ENCODE peak calls at places on chromosomes 4 and X, in six cellular contexts. One of them, this sample, is unnamed.

GRCh38 chrX:74346124-74346523 is 42.1 kb downstream of the ZCCHC13 start:
- DNase-seq in frontal cortex: no peak
- DNase-seq in stimulated activated CD4-positive, alpha-beta T cell treated with anti-CD3 and anti-CD28 coated beads, Interleukin-12 subunit alpha, Interleukin-12 subunit beta, amount 100 ng/mL, for 4 hours: no peak
- DNase-seq in tibial nerve: no peak
- DNase-seq in CD4-positive, alpha-beta memory T cell: no peak
- DNase-seq in germinal center: no peak
- DNase-seq in this sample: no peak

GRCh38 chr4:84855774-84856173 is 110.7 kb downstream of the WDFY3 start:
- DNase-seq in germinal center: no peak
- DNase-seq in tibial nerve: no peak
- DNase-seq in stimulated activated CD4-positive, alpha-beta T cell treated with anti-CD3 and anti-CD28 coated beads, Interleukin-12 subunit alpha, Interleukin-12 subunit beta, amount 100 ng/mL, for 4 hours: no peak
- DNase-seq in frontal cortex: peak; percentile 28
- DNase-seq in CD4-positive, alpha-beta memory T cell: no peak
- DNase-seq in this sample: no peak

GRCh38 chr4:140944539-140944938 is 188.4 kb upstream of the TBC1D9 start:
- DNase-seq in tibial nerve: no peak
- DNase-seq in frontal cortex: no peak
- DNase-seq in germinal center: no peak
- DNase-seq in CD4-positive, alpha-beta memory T cell: no peak
- DNase-seq in stimulated activated CD4-positive, alpha-beta T cell treated with anti-CD3 and anti-CD28 coated beads, Interleukin-12 subunit alpha, Interleukin-12 subunit beta, amount 100 ng/mL, for 4 hours: no peak
- DNase-seq in this sample: no peak

GRCh38 chr4:139651282-139652194 is 14.1 kb upstream of the MGST2 start:
- DNase-seq in stimulated activated CD4-positive, alpha-beta T cell treated with anti-CD3 and anti-CD28 coated beads, Interleukin-12 subunit alpha, Interleukin-12 subunit beta, amount 100 ng/mL, for 4 hours: peak; percentile 50
- DNase-seq in CD4-positive, alpha-beta memory T cell: peak; percentile 61
- DNase-seq in frontal cortex: no peak
- DNase-seq in germinal center: peak; percentile 53
- DNase-seq in tibial nerve: peak; percentile 45
- DNase-seq in this sample: peak; percentile 60

GRCh38 chr4:5710065-5710961 is 688 bp upstream of the EVC start:
- DNase-seq in CD4-positive, alpha-beta memory T cell: no peak
- DNase-seq in tibial nerve: no peak
- DNase-seq in frontal cortex: no peak
- DNase-seq in germinal center: no peak
- DNase-seq in stimulated activated CD4-positive, alpha-beta T cell treated with anti-CD3 and anti-CD28 coated beads, Interleukin-12 subunit alpha, Interleukin-12 subunit beta, amount 100 ng/mL, for 4 hours: no peak
- DNase-seq in this sample: no peak

GRCh38 chr4:128847074-128847724 is 37.7 kb downstream of the JADE1 start:
- DNase-seq in tibial nerve: no peak
- DNase-seq in germinal center: no peak
- DNase-seq in stimulated activated CD4-positive, alpha-beta T cell treated with anti-CD3 and anti-CD28 coated beads, Interleukin-12 subunit alpha, Interleukin-12 subunit beta, amount 100 ng/mL, for 4 hours: no peak
- DNase-seq in CD4-positive, alpha-beta memory T cell: no peak
- DNase-seq in frontal cortex: no peak
- DNase-seq in this sample: no peak

GRCh38 chrX:1391370-1391706 is 575 bp downstream of the SLC25A6 start:
- DNase-seq in CD4-positive, alpha-beta memory T cell: no peak
- DNase-seq in frontal cortex: no peak
- DNase-seq in germinal center: peak; percentile 96
- DNase-seq in tibial nerve: no peak
- DNase-seq in stimulated activated CD4-positive, alpha-beta T cell treated with anti-CD3 and anti-CD28 coated beads, Interleukin-12 subunit alpha, Interleukin-12 subunit beta, amount 100 ng/mL, for 4 hours: no peak
- DNase-seq in this sample: no peak

GRCh38 chrX:145393702-145394235 is 146.5 kb downstream of the SPANXN1 start:
- DNase-seq in germinal center: no peak
- DNase-seq in CD4-positive, alpha-beta memory T cell: no peak
- DNase-seq in stimulated activated CD4-positive, alpha-beta T cell treated with anti-CD3 and anti-CD28 coated beads, Interleukin-12 subunit alpha, Interleukin-12 subunit beta, amount 100 ng/mL, for 4 hours: no peak
- DNase-seq in frontal cortex: no peak
- DNase-seq in tibial nerve: no peak
- DNase-seq in this sample: no peak

GRCh38 chr4:67700119-67700873 is 659 bp downstream of the UBA6 start:
- DNase-seq in stimulated activated CD4-positive, alpha-beta T cell treated with anti-CD3 and anti-CD28 coated beads, Interleukin-12 subunit alpha, Interleukin-12 subunit beta, amount 100 ng/mL, for 4 hours: no peak
- DNase-seq in germinal center: peak; percentile 28
- DNase-seq in CD4-positive, alpha-beta memory T cell: peak; percentile 39
- DNase-seq in frontal cortex: peak; percentile 14
- DNase-seq in tibial nerve: no peak
- DNase-seq in this sample: no peak

GRCh38 chrX:56281789-56282188 is 49.6 kb downstream of the KLF8 start:
- DNase-seq in tibial nerve: no peak
- DNase-seq in germinal center: no peak
- DNase-seq in frontal cortex: no peak
- DNase-seq in CD4-positive, alpha-beta memory T cell: peak; percentile 54
- DNase-seq in stimulated activated CD4-positive, alpha-beta T cell treated with anti-CD3 and anti-CD28 coated beads, Interleukin-12 subunit alpha, Interleukin-12 subunit beta, amount 100 ng/mL, for 4 hours: no peak
- DNase-seq in this sample: no peak

This sample was measured in H4.